ENCODE peak calls at places on chromosomes 4 and X, in five cellular contexts. F is PC-3, M is thyroid gland, T is heart left ventricle, I is HepG2. Q is an unnamed sample.

GRCh38 chr4:6601661-6602250 is 26.8 kb downstream of the MAN2B2 start:
- DNase-seq in F (no peak), M (no peak), T (no peak), I (peak), Q (no peak)

GRCh38 chr4:22410645-22411247 is 105.1 kb downstream of the ADGRA3 start:
- DNase-seq in F (peak), M (no peak), T (no peak), I (peak), Q (no peak)

GRCh38 chr4:139030614-139031235 is 15.1 kb downstream of the NOCT start:
- DNase-seq in F (peak), M (peak), T (peak), I (peak), Q (peak)

GRCh38 chr4:2934077-2934812 is 29.0 kb downstream of the NOP14 start:
- DNase-seq in F (peak), M (peak), T (peak), I (no peak), Q (no peak)

GRCh38 chr4:10734697-10735096 is 50.1 kb upstream of the CLNK start:
- DNase-seq in F (no peak), M (no peak), T (no peak), I (no peak), Q (no peak)

GRCh38 chrX:27276751-27277150 is 186.4 kb downstream of the PPP4R3C start:
- DNase-seq in F (no peak), M (no peak), T (no peak), I (no peak), Q (no peak)

GRCh38 chr4:188246488-188246887 is 107.2 kb downstream of the TRIML1 start:
- DNase-seq in F (peak), M (no peak), T (no peak), I (no peak), Q (peak)

GRCh38 chr4:169293343-169294176 is 22.8 kb upstream of the SH3RF1 start:
- DNase-seq in F (no peak), M (no peak), T (no peak), I (no peak), Q (no peak)

GRCh38 chr4:142324572-142324971 is 521.5 kb downstream of the INPP4B start:
- DNase-seq in F (no peak), M (no peak), T (no peak), I (no peak), Q (no peak)

GRCh38 chr4:129223955-129224354 is 128.0 kb downstream of the C4orf33 start:
- DNase-seq in F (no peak), M (no peak), T (no peak), I (no peak), Q (no peak)

GRCh38 chr4:100063355-100063754 is 113.3 kb upstream of the H2AZ1 start:
- DNase-seq in F (peak), M (no peak), T (no peak), I (no peak), Q (no peak)

GRCh38 chr4:101958547-101958946 is 168.0 kb downstream of the BANK1 start:
- DNase-seq in F (no peak), M (peak), T (no peak), I (no peak), Q (no peak)

GRCh38 chr4:127632420-127633403 is at the start of gene INTU:
- DNase-seq in F (peak), M (peak), T (peak), I (peak), Q (peak)

GRCh38 chrX:41956027-41956426 is 32.7 kb upstream of the CASK start:
- DNase-seq in F (no peak), M (no peak), T (no peak), I (no peak), Q (no peak)

GRCh38 chrX:140815868-140816267 is 106.3 kb downstream of the LINC00632 start:
- DNase-seq in F (peak), M (peak), T (no peak), I (no peak), Q (peak)

GRCh38 chr4:53208749-53209148 is 157.1 kb downstream of the SCFD2 start:
- DNase-seq in F (no peak), M (no peak), T (no peak), I (peak), Q (no peak)

GRCh38 chr4:31088600-31089230 is 368.5 kb downstream of the PCDH7 start:
- DNase-seq in F (peak), M (no peak), T (no peak), I (no peak), Q (no peak)

GRCh38 chr4:122798101-122798500 is 28.5 kb upstream of the FGF2 start:
- DNase-seq in F (no peak), M (peak), T (peak), I (peak), Q (peak)

GRCh38 chr4:12583286-12583685 is 900.9 kb downstream of the RAB28 start:
- DNase-seq in F (no peak), M (no peak), T (no peak), I (no peak), Q (no peak)

GRCh38 chr4:175884048-175884447 is 72.0 kb upstream of the GPM6A start:
- DNase-seq in F (peak), M (no peak), T (no peak), I (no peak), Q (no peak)

GRCh38 chrX:29662101-29662500 is 553.3 kb upstream of the MAGEB2 start:
- DNase-seq in F (peak), M (no peak), T (no peak), I (no peak), Q (peak)

GRCh38 chr4:181971973-181972372 is 271.2 kb upstream of the TENM3 start:
- DNase-seq in F (no peak), M (no peak), T (peak), I (no peak), Q (peak)

GRCh38 chr4:44157611-44158277 is 290.9 kb downstream of the KCTD8 start:
- DNase-seq in F (peak), M (no peak), T (no peak), I (peak), Q (peak)

GRCh38 chr4:40702800-40703151 is 47.0 kb upstream of the NSUN7 start:
- DNase-seq in F (peak), M (no peak), T (no peak), I (no peak), Q (no peak)

GRCh38 chr4:1194028-1194900 is 21.9 kb upstream of the SPON2 start:
- DNase-seq in F (no peak), M (peak), T (peak), I (no peak), Q (no peak)

GRCh38 chrX:132692526-132692925 is 203.7 kb upstream of the MBNL3 start:
- DNase-seq in F (peak), M (no peak), T (no peak), I (no peak), Q (no peak)

DNA sequence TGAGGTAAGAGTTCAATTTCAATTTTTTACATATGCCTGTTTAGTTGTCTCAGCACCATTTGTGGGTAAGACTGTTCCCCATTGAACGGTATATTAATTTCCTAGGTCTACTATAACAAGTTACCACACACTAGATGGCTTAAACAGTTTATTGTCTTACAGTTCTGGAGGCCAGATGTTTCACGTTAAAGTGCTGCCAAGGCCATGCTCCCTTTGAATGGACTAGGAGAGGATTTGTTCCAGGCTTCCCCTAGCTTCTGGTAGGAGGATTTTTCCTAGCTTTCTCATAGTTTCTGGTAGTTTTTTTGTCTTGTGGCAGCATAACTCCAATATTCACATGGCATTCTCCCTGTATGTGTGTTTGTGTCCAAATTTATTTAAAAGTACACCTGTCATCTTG is 149.3 kb upstream of the CYSLTR1 start:
- DNase-seq in F (no peak), M (no peak), T (no peak), I (no peak), Q (no peak)
- H3K27ac ChIP-seq in F (no peak), M (no peak), T (no peak), I (no peak), Q (no peak)

GRCh38 chr4:84151574-84151973 is 347.5 kb downstream of the NKX6-1 start:
- DNase-seq in F (peak), M (peak), T (no peak), I (no peak), Q (no peak)
- TF ChIP-seq CTCF in F (peak), M (no peak), T (no peak), I (peak), Q (no peak)

GRCh38 chr4:173040200-173040599 is 128.4 kb upstream of the GALNT7 start:
- DNase-seq in F (peak), M (peak), T (no peak), I (no peak), Q (no peak)
- H3K27ac ChIP-seq in F (peak), M (no peak), T (peak), I (no peak), Q (no peak)

DNA sequence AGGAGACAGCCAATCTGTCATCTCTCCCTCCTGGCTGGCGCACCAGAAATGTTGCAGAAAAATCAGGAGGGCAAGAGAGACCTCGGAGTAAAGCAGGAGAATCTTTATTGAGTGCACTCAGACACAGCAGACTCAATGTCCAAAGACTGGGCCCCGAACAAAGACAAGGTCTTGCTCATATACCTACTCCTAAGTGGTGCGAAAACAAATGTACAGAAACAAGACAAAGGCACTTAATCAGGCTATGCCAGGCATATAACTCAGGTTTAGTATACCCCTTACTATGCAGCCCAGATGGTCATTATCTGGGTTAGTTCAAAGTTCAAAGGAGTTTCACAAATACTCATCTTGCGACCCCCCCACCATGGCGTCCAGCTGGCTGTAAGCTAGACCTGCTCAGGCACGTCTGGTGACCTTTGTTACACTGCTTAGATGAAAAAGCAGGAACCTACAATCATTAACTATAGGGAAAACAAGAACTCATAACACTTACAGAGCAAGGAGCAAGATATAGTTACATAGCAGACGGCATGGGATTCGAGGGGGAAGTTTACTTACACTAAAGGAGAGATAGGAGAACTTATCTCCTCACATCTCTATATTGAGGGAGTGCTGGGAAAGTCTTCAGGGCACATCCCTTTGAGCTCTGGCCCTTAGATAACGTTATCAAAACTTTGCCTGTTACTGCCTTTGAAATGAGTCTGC is 27.5 kb downstream of the SULT1E1 start:
- DNase-seq in F (no peak), M (no peak), T (no peak), I (peak), Q (no peak)
- TF ChIP-seq CTCF in F (no peak), M (no peak), T (no peak), I (peak), Q (no peak)